ENCODE peak calls at places on chromosome 4, in five cellular contexts. One of them, this sample, is unnamed.

GRCh38 chr4:153207561-153207960 is 3.3 kb downstream of the TRIM2 start:
- DNase-seq in tibial nerve: no peak
- DNase-seq in transverse colon: peak; percentile 70
- DNase-seq in NCI-H1092 treated with DMSO at 0.1 percent for 48 hours: peak; percentile 3
- DNase-seq in stomach: peak; percentile 66
- DNase-seq in this sample: peak; percentile 77

GRCh38 chr4:84852081-84852480 is 114.4 kb downstream of the WDFY3 start:
- DNase-seq in tibial nerve: no peak
- DNase-seq in transverse colon: no peak
- DNase-seq in NCI-H1092 treated with DMSO at 0.1 percent for 48 hours: peak; percentile 34
- DNase-seq in stomach: no peak
- DNase-seq in this sample: no peak

GRCh38 chr4:675980-676870 is 1.9 kb downstream of the MYL5 start:
- DNase-seq in tibial nerve: no peak
- DNase-seq in transverse colon: peak; percentile 32
- DNase-seq in NCI-H1092 treated with DMSO at 0.1 percent for 48 hours: no peak
- DNase-seq in stomach: no peak
- DNase-seq in this sample: no peak

GRCh38 chr4:13527192-13527982 is 16.9 kb downstream of the NKX3-2 start:
- DNase-seq in tibial nerve: no peak
- DNase-seq in transverse colon: no peak
- DNase-seq in NCI-H1092 treated with DMSO at 0.1 percent for 48 hours: peak; percentile 29
- DNase-seq in stomach: no peak
- DNase-seq in this sample: no peak

GRCh38 chr4:1207157-1207470 is 34.7 kb upstream of the SPON2 start:
- DNase-seq in tibial nerve: peak; percentile 10
- DNase-seq in transverse colon: no peak
- DNase-seq in NCI-H1092 treated with DMSO at 0.1 percent for 48 hours: no peak
- DNase-seq in stomach: no peak
- DNase-seq in this sample: no peak

GRCh38 chr4:176824645-176825366 is 32.1 kb upstream of the VEGFC start:
- DNase-seq in tibial nerve: no peak
- DNase-seq in transverse colon: no peak
- DNase-seq in NCI-H1092 treated with DMSO at 0.1 percent for 48 hours: no peak
- DNase-seq in stomach: no peak
- DNase-seq in this sample: no peak

GRCh38 chr4:65399131-65399530 is 271.2 kb downstream of the EPHA5 start:
- DNase-seq in tibial nerve: no peak
- DNase-seq in transverse colon: no peak
- DNase-seq in NCI-H1092 treated with DMSO at 0.1 percent for 48 hours: peak; percentile 26
- DNase-seq in stomach: no peak
- DNase-seq in this sample: no peak

GRCh38 chr4:56767567-56767966 is 53.9 kb downstream of the SPINK2 start:
- DNase-seq in tibial nerve: no peak
- DNase-seq in transverse colon: no peak
- DNase-seq in NCI-H1092 treated with DMSO at 0.1 percent for 48 hours: no peak
- DNase-seq in stomach: no peak
- DNase-seq in this sample: no peak

GRCh38 chr4:187811586-187811985 is 184.0 kb upstream of the ZFP42 start:
- DNase-seq in tibial nerve: no peak
- DNase-seq in transverse colon: no peak
- DNase-seq in NCI-H1092 treated with DMSO at 0.1 percent for 48 hours: no peak
- DNase-seq in stomach: no peak
- DNase-seq in this sample: no peak

GRCh38 chr4:7711330-7711963 is 228.2 kb downstream of the AFAP1 start:
- DNase-seq in tibial nerve: no peak
- DNase-seq in transverse colon: no peak
- DNase-seq in NCI-H1092 treated with DMSO at 0.1 percent for 48 hours: no peak
- DNase-seq in stomach: no peak
- DNase-seq in this sample: no peak

GRCh38 chr4:98657531-98658286 is 702 bp downstream of the TSPAN5 start:
- DNase-seq in tibial nerve: no peak
- DNase-seq in transverse colon: peak; percentile 23
- DNase-seq in NCI-H1092 treated with DMSO at 0.1 percent for 48 hours: peak; percentile 78
- DNase-seq in stomach: no peak
- DNase-seq in this sample: peak; percentile 43

GRCh38 chr4:117385531-117385930 is 300.2 kb upstream of the TRAM1L1 start:
- DNase-seq in tibial nerve: no peak
- DNase-seq in transverse colon: no peak
- DNase-seq in NCI-H1092 treated with DMSO at 0.1 percent for 48 hours: no peak
- DNase-seq in stomach: no peak
- DNase-seq in this sample: no peak

GRCh38 chr4:152524429-152524828 is 11.5 kb downstream of the FBXW7 start:
- DNase-seq in tibial nerve: no peak
- DNase-seq in transverse colon: no peak
- DNase-seq in NCI-H1092 treated with DMSO at 0.1 percent for 48 hours: no peak
- DNase-seq in stomach: no peak
- DNase-seq in this sample: no peak

GRCh38 chr4:152166567-152166966 is 369.3 kb downstream of the FBXW7 start:
- DNase-seq in tibial nerve: no peak
- DNase-seq in transverse colon: no peak
- DNase-seq in NCI-H1092 treated with DMSO at 0.1 percent for 48 hours: no peak
- DNase-seq in stomach: no peak
- DNase-seq in this sample: no peak

GRCh38 chr4:140098481-140099132 is 55.4 kb downstream of the MAML3 start:
- DNase-seq in tibial nerve: no peak
- DNase-seq in transverse colon: no peak
- DNase-seq in NCI-H1092 treated with DMSO at 0.1 percent for 48 hours: no peak
- DNase-seq in stomach: no peak
- DNase-seq in this sample: no peak

GRCh38 chr4:154507170-154507569 is 15.6 kb upstream of the DCHS2 start:
- DNase-seq in tibial nerve: no peak
- DNase-seq in transverse colon: no peak
- DNase-seq in NCI-H1092 treated with DMSO at 0.1 percent for 48 hours: no peak
- DNase-seq in stomach: no peak
- DNase-seq in this sample: no peak

GRCh38 chr4:80446664-80447063 is 111.1 kb downstream of the CFAP299 start:
- DNase-seq in tibial nerve: no peak
- DNase-seq in transverse colon: no peak
- DNase-seq in NCI-H1092 treated with DMSO at 0.1 percent for 48 hours: no peak
- DNase-seq in stomach: no peak
- DNase-seq in this sample: no peak

GRCh38 chr4:55321707-55322264 is 24.3 kb upstream of the SRD5A3 start:
- DNase-seq in tibial nerve: peak; percentile 76
- DNase-seq in transverse colon: peak; percentile 65
- DNase-seq in NCI-H1092 treated with DMSO at 0.1 percent for 48 hours: peak; percentile 77
- DNase-seq in stomach: peak; percentile 76
- DNase-seq in this sample: peak; percentile 81

GRCh38 chr4:182143822-182144620 is 99.2 kb upstream of the TENM3 start:
- DNase-seq in tibial nerve: no peak
- DNase-seq in transverse colon: peak; percentile 12
- DNase-seq in NCI-H1092 treated with DMSO at 0.1 percent for 48 hours: peak; percentile 93
- DNase-seq in stomach: no peak
- DNase-seq in this sample: no peak